ENCODE peak calls at places on chromosome 9, in five cellular contexts. One of them, this sample, is unnamed.

GRCh38 chr9:121696935-121697334 is 45.5 kb downstream of the DAB2IP start:
- DNase-seq in endothelial cell of umbilical vein: no peak
- DNase-seq in WERI-Rb-1: no peak
- DNase-seq in uterus: no peak
- DNase-seq in fibroblast of lung: no peak
- DNase-seq in this sample: no peak

GRCh38 chr9:34158362-34158869 is 20.4 kb upstream of the UBAP1 start:
- DNase-seq in WERI-Rb-1: no peak
- DNase-seq in fibroblast of lung: peak; percentile 98
- DNase-seq in endothelial cell of umbilical vein: no peak
- DNase-seq in uterus: peak; percentile 39
- DNase-seq in this sample: peak; percentile 98

GRCh38 chr9:89806371-89807100 is 201.7 kb downstream of the GADD45G start:
- DNase-seq in fibroblast of lung: peak; percentile 86
- DNase-seq in uterus: peak; percentile 2
- DNase-seq in WERI-Rb-1: no peak
- DNase-seq in endothelial cell of umbilical vein: peak; percentile 34
- DNase-seq in this sample: peak; percentile 36

GRCh38 chr9:82923410-82924242 is 139.3 kb downstream of the RASEF start:
- DNase-seq in uterus: no peak
- DNase-seq in WERI-Rb-1: peak; percentile 69
- DNase-seq in fibroblast of lung: peak; percentile 54
- DNase-seq in endothelial cell of umbilical vein: no peak
- DNase-seq in this sample: no peak

GRCh38 chr9:122991370-122991830 is 42.1 kb upstream of the GPR21 start:
- DNase-seq in WERI-Rb-1: no peak
- DNase-seq in endothelial cell of umbilical vein: peak; percentile 92
- DNase-seq in uterus: peak; percentile 69
- DNase-seq in fibroblast of lung: peak; percentile 92
- DNase-seq in this sample: peak; percentile 92

GRCh38 chr9:136380381-136380780 is 6.9 kb upstream of the CARD9 start:
- DNase-seq in fibroblast of lung: no peak
- DNase-seq in uterus: no peak
- DNase-seq in WERI-Rb-1: no peak
- DNase-seq in endothelial cell of umbilical vein: no peak
- DNase-seq in this sample: no peak

GRCh38 chr9:130017035-130017909 is 25.7 kb downstream of the FNBP1 start:
- DNase-seq in fibroblast of lung: peak; percentile 77
- DNase-seq in endothelial cell of umbilical vein: no peak
- DNase-seq in uterus: no peak
- DNase-seq in WERI-Rb-1: no peak
- DNase-seq in this sample: no peak

GRCh38 chr9:15714746-15715145 is 161.9 kb downstream of the CCDC171 start:
- DNase-seq in endothelial cell of umbilical vein: no peak
- DNase-seq in WERI-Rb-1: no peak
- DNase-seq in fibroblast of lung: no peak
- DNase-seq in uterus: no peak
- DNase-seq in this sample: peak; percentile 43

GRCh38 chr9:116837038-116837998 is 150.2 kb downstream of the TRIM32 start:
- DNase-seq in endothelial cell of umbilical vein: no peak
- DNase-seq in fibroblast of lung: no peak
- DNase-seq in uterus: no peak
- DNase-seq in WERI-Rb-1: peak; percentile 56
- DNase-seq in this sample: no peak

GRCh38 chr9:13942695-13943094 is 371.2 kb downstream of the NFIB start:
- DNase-seq in fibroblast of lung: peak; percentile 100
- DNase-seq in uterus: peak; percentile 29
- DNase-seq in WERI-Rb-1: no peak
- DNase-seq in endothelial cell of umbilical vein: peak; percentile 81
- DNase-seq in this sample: peak; percentile 87

GRCh38 chr9:130181645-130182044 is 9.4 kb downstream of the NCS1 start:
- DNase-seq in fibroblast of lung: no peak
- DNase-seq in uterus: no peak
- DNase-seq in WERI-Rb-1: no peak
- DNase-seq in endothelial cell of umbilical vein: no peak
- DNase-seq in this sample: no peak

GRCh38 chr9:121821326-121821725 is 169.9 kb downstream of the DAB2IP start:
- DNase-seq in fibroblast of lung: no peak
- DNase-seq in WERI-Rb-1: no peak
- DNase-seq in uterus: no peak
- DNase-seq in endothelial cell of umbilical vein: no peak
- DNase-seq in this sample: no peak

GRCh38 chr9:133111461-133112360 is 9.3 kb downstream of the RALGDS start:
- DNase-seq in endothelial cell of umbilical vein: no peak
- DNase-seq in uterus: no peak
- DNase-seq in fibroblast of lung: no peak
- DNase-seq in WERI-Rb-1: no peak
- DNase-seq in this sample: no peak
- H3K27ac ChIP-seq in endothelial cell of umbilical vein: no peak overlapping the region
- H3K27ac ChIP-seq in uterus: no peak overlapping the region
- H3K27ac ChIP-seq in fibroblast of lung: no peak overlapping the region
- H3K27ac ChIP-seq in WERI-Rb-1: no peak overlapping the region
- H3K27ac ChIP-seq in this sample: no peak overlapping the region

GRCh38 chr9:85944672-85945071 is 3.7 kb downstream of the NAA35 start:
- DNase-seq in uterus: no peak
- DNase-seq in WERI-Rb-1: no peak
- DNase-seq in fibroblast of lung: no peak
- DNase-seq in endothelial cell of umbilical vein: no peak
- DNase-seq in this sample: no peak

GRCh38 chr9:85941966-85942912 is 1.3 kb downstream of the NAA35 start:
- DNase-seq in uterus: no peak
- DNase-seq in endothelial cell of umbilical vein: no peak
- DNase-seq in fibroblast of lung: peak; percentile 0
- DNase-seq in WERI-Rb-1: no peak
- DNase-seq in this sample: peak; percentile 11

GRCh38 chr9:85941617-85941930 is 628 bp downstream of the NAA35 start:
- DNase-seq in endothelial cell of umbilical vein: no peak
- DNase-seq in uterus: no peak
- DNase-seq in WERI-Rb-1: no peak
- DNase-seq in fibroblast of lung: no peak
- DNase-seq in this sample: no peak

GRCh38 chr9:85943757-85944430 is 2.9 kb downstream of the NAA35 start:
- DNase-seq in fibroblast of lung: no peak
- DNase-seq in endothelial cell of umbilical vein: no peak
- DNase-seq in WERI-Rb-1: no peak
- DNase-seq in uterus: no peak
- DNase-seq in this sample: no peak

GRCh38 chr9:85942913-85943729 is 2.2 kb downstream of the NAA35 start:
- DNase-seq in fibroblast of lung: no peak
- DNase-seq in WERI-Rb-1: no peak
- DNase-seq in endothelial cell of umbilical vein: no peak
- DNase-seq in uterus: no peak
- DNase-seq in this sample: no peak
- H3K27ac ChIP-seq in fibroblast of lung: no peak overlapping the region
- H3K27ac ChIP-seq in WERI-Rb-1: no peak overlapping the region
- H3K27ac ChIP-seq in endothelial cell of umbilical vein: no peak overlapping the region
- H3K27ac ChIP-seq in uterus: no peak overlapping the region
- H3K27ac ChIP-seq in this sample: no peak overlapping the region

GRCh38 chr9:87748895-87749294 is 23.0 kb downstream of the CTSL start:
- DNase-seq in WERI-Rb-1: no peak
- DNase-seq in endothelial cell of umbilical vein: peak; percentile 19
- DNase-seq in uterus: no peak
- DNase-seq in fibroblast of lung: no peak
- DNase-seq in this sample: no peak
- H3K27ac ChIP-seq in WERI-Rb-1: no peak overlapping the region
- H3K27ac ChIP-seq in endothelial cell of umbilical vein: no peak overlapping the region
- H3K27ac ChIP-seq in uterus: no peak overlapping the region
- H3K27ac ChIP-seq in fibroblast of lung: no peak overlapping the region
- H3K27ac ChIP-seq in this sample: no peak overlapping the region

DNA sequence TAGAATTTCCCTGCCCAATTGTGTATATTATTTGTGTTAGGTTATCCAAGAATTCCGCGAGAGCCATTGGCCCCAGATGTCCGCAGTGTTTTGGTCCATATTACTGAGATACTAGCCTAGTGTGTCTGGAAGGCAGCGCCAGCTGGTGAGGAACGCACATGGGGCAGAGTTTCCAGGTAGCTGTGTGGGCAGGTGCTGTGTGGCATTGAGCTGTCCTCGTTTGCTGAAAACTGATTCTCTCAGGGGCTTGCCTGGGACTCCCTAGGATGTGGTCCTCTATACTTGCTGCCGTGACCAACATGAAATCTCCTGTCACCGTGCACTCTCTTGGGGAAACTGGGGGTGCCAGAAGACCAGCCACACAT is 288.7 kb downstream of the FANCC start:
- DNase-seq in uterus: no peak
- DNase-seq in fibroblast of lung: no peak
- DNase-seq in WERI-Rb-1: no peak
- DNase-seq in endothelial cell of umbilical vein: no peak
- DNase-seq in this sample: no peak
- H3K27ac ChIP-seq in uterus: peak overlapping the region; percentile 47
- H3K27ac ChIP-seq in fibroblast of lung: no peak overlapping the region
- H3K27ac ChIP-seq in WERI-Rb-1: no peak overlapping the region
- H3K27ac ChIP-seq in endothelial cell of umbilical vein: no peak overlapping the region
- H3K27ac ChIP-seq in this sample: no peak overlapping the region

DNA sequence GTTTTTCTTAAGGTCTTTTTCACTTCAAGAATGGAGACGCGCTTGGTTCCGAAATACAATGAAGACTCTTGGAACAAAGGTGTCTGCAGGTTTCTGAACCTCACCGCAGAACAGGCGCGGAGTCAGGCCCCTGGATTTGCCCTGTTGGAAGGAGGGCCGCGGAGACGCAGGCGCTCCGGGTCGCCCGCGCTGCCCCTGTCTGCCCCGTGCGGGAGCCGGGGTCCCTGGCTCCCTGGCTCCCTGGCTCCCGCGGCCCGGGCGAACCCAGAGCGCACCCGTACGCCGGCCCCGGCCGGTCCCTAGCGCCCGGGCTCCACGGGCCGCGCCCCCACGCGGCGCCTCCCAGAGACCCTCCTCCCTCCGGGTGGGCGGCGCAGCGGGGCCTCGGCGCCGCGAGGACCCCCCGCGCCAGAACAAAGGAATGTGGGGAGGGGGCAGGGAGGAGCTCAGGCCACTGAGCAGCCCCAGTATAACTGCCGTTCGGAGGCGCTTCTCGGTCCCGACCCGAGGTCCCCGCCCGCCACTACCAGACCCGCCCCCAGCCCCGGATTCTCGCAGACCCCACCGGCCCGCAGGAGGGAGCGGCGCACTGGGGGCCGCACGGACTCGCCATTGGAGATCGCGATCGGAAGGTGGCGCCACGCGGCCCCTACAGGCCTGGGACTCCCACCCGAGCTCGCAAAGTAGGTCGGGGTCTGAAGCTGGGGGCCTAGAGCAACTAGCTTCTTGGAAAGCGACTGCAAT is 2.4 kb downstream of the NFIL3 start:
- DNase-seq in uterus: peak; percentile 52
- DNase-seq in WERI-Rb-1: peak; percentile 76
- DNase-seq in fibroblast of lung: peak; percentile 42
- DNase-seq in endothelial cell of umbilical vein: peak; percentile 47
- DNase-seq in this sample: peak; percentile 67
- H3K27ac ChIP-seq in uterus: peak overlapping the region; percentile 90
- H3K27ac ChIP-seq in WERI-Rb-1: peak overlapping the region; percentile 67
- H3K27ac ChIP-seq in fibroblast of lung: peak overlapping the region; percentile 92
- H3K27ac ChIP-seq in endothelial cell of umbilical vein: peak overlapping the region; percentile 46
- H3K27ac ChIP-seq in this sample: peak overlapping the region; percentile 53

GRCh38 chr9:110935829-110936228 is 102.4 kb downstream of the LPAR1 start:
- DNase-seq in endothelial cell of umbilical vein: no peak
- DNase-seq in WERI-Rb-1: no peak
- DNase-seq in uterus: no peak
- DNase-seq in fibroblast of lung: no peak
- DNase-seq in this sample: no peak

GRCh38 chr9:110933350-110934001 is 104.8 kb downstream of the LPAR1 start:
- DNase-seq in fibroblast of lung: no peak
- DNase-seq in endothelial cell of umbilical vein: no peak
- DNase-seq in WERI-Rb-1: no peak
- DNase-seq in uterus: no peak
- DNase-seq in this sample: no peak

GRCh38 chr9:110936719-110937452 is 101.4 kb downstream of the LPAR1 start:
- DNase-seq in fibroblast of lung: peak; percentile 79
- DNase-seq in WERI-Rb-1: no peak
- DNase-seq in endothelial cell of umbilical vein: no peak
- DNase-seq in uterus: no peak
- DNase-seq in this sample: peak; percentile 75

GRCh38 chr9:110939053-110939452 is 99.2 kb downstream of the LPAR1 start:
- DNase-seq in fibroblast of lung: no peak
- DNase-seq in endothelial cell of umbilical vein: no peak
- DNase-seq in uterus: no peak
- DNase-seq in WERI-Rb-1: no peak
- DNase-seq in this sample: no peak

DNA sequence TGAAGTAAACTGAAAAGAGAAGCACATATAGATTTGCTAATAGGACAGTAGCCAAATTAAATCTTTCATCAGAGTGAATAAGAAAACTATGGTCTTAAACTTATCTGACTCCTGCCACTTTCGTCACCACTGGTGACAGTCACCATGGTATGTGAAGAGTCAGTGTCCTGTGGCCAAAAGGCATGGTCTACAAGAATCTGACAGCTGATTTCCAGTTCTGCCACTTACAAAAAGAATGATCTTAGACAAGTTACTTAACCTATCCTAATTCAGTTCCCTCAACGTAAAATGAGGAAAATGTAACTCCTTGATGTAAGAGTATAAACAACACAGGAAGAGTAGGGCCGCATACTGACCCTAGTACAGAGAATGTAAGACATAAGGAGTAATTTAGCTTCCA is 102.0 kb downstream of the LPAR1 start:
- DNase-seq in uterus: no peak
- DNase-seq in endothelial cell of umbilical vein: no peak
- DNase-seq in WERI-Rb-1: no peak
- DNase-seq in fibroblast of lung: no peak
- DNase-seq in this sample: no peak
- H3K27ac ChIP-seq in uterus: no peak overlapping the region
- H3K27ac ChIP-seq in endothelial cell of umbilical vein: no peak overlapping the region
- H3K27ac ChIP-seq in WERI-Rb-1: no peak overlapping the region
- H3K27ac ChIP-seq in fibroblast of lung: peak overlapping the region; percentile 51
- H3K27ac ChIP-seq in this sample: no peak overlapping the region